ENCODE peak calls at places on chromosomes 6 and 20, in nine cellular contexts. One of them, this sample, is unnamed.

GRCh38 chr20:35192071-35192872 is 20.4 kb downstream of the PROCR start:
- DNase-seq in mammary epithelial cell: peak; percentile 4
- DNase-seq in GM23248: no peak
- DNase-seq in H9: no peak
- DNase-seq in PC-3: peak; percentile 88
- DNase-seq in SK-N-SH: no peak
- DNase-seq in neuronal stem cell: no peak
- DNase-seq in IMR-90: peak; percentile 41
- DNase-seq in colonic mucosa: no peak
- DNase-seq in this sample: no peak

GRCh38 chr20:41798926-41799502 is 180.8 kb upstream of the CHD6 start:
- DNase-seq in SK-N-SH: no peak
- DNase-seq in colonic mucosa: no peak
- DNase-seq in GM23248: no peak
- DNase-seq in mammary epithelial cell: no peak
- DNase-seq in IMR-90: no peak
- DNase-seq in PC-3: no peak
- DNase-seq in neuronal stem cell: no peak
- DNase-seq in H9: peak; percentile 33
- DNase-seq in this sample: no peak

GRCh38 chr6:114997813-114998292 is 655.0 kb upstream of the HS3ST5 start:
- DNase-seq in IMR-90: no peak
- DNase-seq in SK-N-SH: no peak
- DNase-seq in PC-3: peak; percentile 27
- DNase-seq in mammary epithelial cell: peak; percentile 8
- DNase-seq in colonic mucosa: no peak
- DNase-seq in GM23248: no peak
- DNase-seq in H9: no peak
- DNase-seq in neuronal stem cell: no peak
- DNase-seq in this sample: no peak

GRCh38 chr6:29984992-29985391 is 42.7 kb downstream of the HLA-A start:
- DNase-seq in GM23248: no peak
- DNase-seq in SK-N-SH: no peak
- DNase-seq in PC-3: no peak
- DNase-seq in mammary epithelial cell: no peak
- DNase-seq in IMR-90: no peak
- DNase-seq in neuronal stem cell: no peak
- DNase-seq in colonic mucosa: no peak
- DNase-seq in H9: no peak
- DNase-seq in this sample: no peak

GRCh38 chr6:83439201-83439600 is 8.3 kb upstream of the ME1 start:
- DNase-seq in SK-N-SH: no peak
- DNase-seq in IMR-90: no peak
- DNase-seq in PC-3: no peak
- DNase-seq in GM23248: no peak
- DNase-seq in colonic mucosa: no peak
- DNase-seq in mammary epithelial cell: no peak
- DNase-seq in H9: no peak
- DNase-seq in neuronal stem cell: no peak
- DNase-seq in this sample: no peak

GRCh38 chr6:45170309-45170708 is 157.8 kb upstream of the RUNX2 start:
- DNase-seq in PC-3: no peak
- DNase-seq in H9: no peak
- DNase-seq in neuronal stem cell: no peak
- DNase-seq in colonic mucosa: no peak
- DNase-seq in mammary epithelial cell: no peak
- DNase-seq in GM23248: no peak
- DNase-seq in IMR-90: no peak
- DNase-seq in SK-N-SH: no peak
- DNase-seq in this sample: no peak

GRCh38 chr6:14128017-14128416 is 10.4 kb downstream of the CD83 start:
- DNase-seq in neuronal stem cell: no peak
- DNase-seq in mammary epithelial cell: no peak
- DNase-seq in IMR-90: no peak
- DNase-seq in SK-N-SH: no peak
- DNase-seq in colonic mucosa: no peak
- DNase-seq in H9: no peak
- DNase-seq in PC-3: no peak
- DNase-seq in GM23248: no peak
- DNase-seq in this sample: no peak

GRCh38 chr6:152093711-152094110 is 286.2 kb downstream of the ESR1 start:
- DNase-seq in neuronal stem cell: no peak
- DNase-seq in IMR-90: no peak
- DNase-seq in colonic mucosa: no peak
- DNase-seq in GM23248: no peak
- DNase-seq in mammary epithelial cell: no peak
- DNase-seq in SK-N-SH: no peak
- DNase-seq in H9: no peak
- DNase-seq in PC-3: no peak
- DNase-seq in this sample: no peak

GRCh38 chr6:11093065-11093590 is 506 bp upstream of the SMIM13 start:
- DNase-seq in GM23248: peak; percentile 62
- DNase-seq in IMR-90: peak; percentile 41
- DNase-seq in H9: peak; percentile 22
- DNase-seq in PC-3: no peak
- DNase-seq in mammary epithelial cell: no peak
- DNase-seq in SK-N-SH: no peak
- DNase-seq in colonic mucosa: peak; percentile 63
- DNase-seq in neuronal stem cell: no peak
- DNase-seq in this sample: no peak

GRCh38 chr6:67231092-67231491 is 1404.0 kb upstream of the ADGRB3 start:
- DNase-seq in GM23248: no peak
- DNase-seq in mammary epithelial cell: no peak
- DNase-seq in PC-3: no peak
- DNase-seq in neuronal stem cell: no peak
- DNase-seq in colonic mucosa: no peak
- DNase-seq in H9: no peak
- DNase-seq in IMR-90: no peak
- DNase-seq in SK-N-SH: no peak
- DNase-seq in this sample: no peak

GRCh38 chr20:2293971-2294370 is 1.8 kb upstream of the TGM3 start:
- DNase-seq in colonic mucosa: no peak
- DNase-seq in GM23248: no peak
- DNase-seq in neuronal stem cell: no peak
- DNase-seq in IMR-90: no peak
- DNase-seq in SK-N-SH: no peak
- DNase-seq in mammary epithelial cell: no peak
- DNase-seq in PC-3: no peak
- DNase-seq in H9: no peak
- DNase-seq in this sample: no peak

GRCh38 chr6:40391851-40392595 is 195.1 kb downstream of the LRFN2 start:
- DNase-seq in SK-N-SH: no peak
- DNase-seq in H9: no peak
- DNase-seq in PC-3: no peak
- DNase-seq in IMR-90: no peak
- DNase-seq in colonic mucosa: no peak
- DNase-seq in GM23248: no peak
- DNase-seq in neuronal stem cell: no peak
- DNase-seq in mammary epithelial cell: no peak
- DNase-seq in this sample: no peak

GRCh38 chr6:105739764-105740163 is 336.9 kb upstream of the PREP start:
- DNase-seq in PC-3: no peak
- DNase-seq in GM23248: no peak
- DNase-seq in IMR-90: no peak
- DNase-seq in H9: no peak
- DNase-seq in neuronal stem cell: no peak
- DNase-seq in colonic mucosa: no peak
- DNase-seq in SK-N-SH: no peak
- DNase-seq in mammary epithelial cell: no peak
- DNase-seq in this sample: no peak

GRCh38 chr6:12058164-12058926 is 46.2 kb downstream of the HIVEP1 start:
- DNase-seq in colonic mucosa: no peak
- DNase-seq in mammary epithelial cell: no peak
- DNase-seq in SK-N-SH: no peak
- DNase-seq in IMR-90: no peak
- DNase-seq in PC-3: no peak
- DNase-seq in neuronal stem cell: no peak
- DNase-seq in H9: no peak
- DNase-seq in GM23248: no peak
- DNase-seq in this sample: no peak

GRCh38 chr6:12348530-12349511 is 58.7 kb downstream of the EDN1 start:
- DNase-seq in PC-3: peak; percentile 96
- DNase-seq in H9: no peak
- DNase-seq in neuronal stem cell: no peak
- DNase-seq in SK-N-SH: no peak
- DNase-seq in GM23248: peak; percentile 78
- DNase-seq in colonic mucosa: no peak
- DNase-seq in IMR-90: peak; percentile 82
- DNase-seq in mammary epithelial cell: peak; percentile 83
- DNase-seq in this sample: no peak

DNA sequence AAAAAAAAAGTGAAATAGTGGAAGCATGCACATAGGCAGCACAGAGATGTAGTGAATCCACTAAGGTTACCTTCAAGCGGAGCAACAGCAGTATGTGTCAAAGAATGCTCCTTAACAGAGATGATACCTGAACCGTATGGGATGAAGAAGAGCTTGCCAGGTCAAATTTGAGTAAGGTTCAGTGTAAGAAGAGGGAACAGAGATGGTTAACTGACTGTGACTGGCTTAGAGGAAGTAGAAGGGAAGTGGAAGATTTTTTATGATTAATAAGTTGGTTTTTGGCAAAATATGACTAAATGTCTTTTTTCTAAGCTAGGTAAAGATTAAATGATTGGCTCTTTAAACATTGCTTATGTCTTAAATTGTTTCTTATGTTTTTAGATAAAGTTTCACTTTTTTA is 52.6 kb upstream of the C20orf144 start:
- DNase-seq in mammary epithelial cell: no peak
- DNase-seq in H9: no peak
- DNase-seq in PC-3: no peak
- DNase-seq in IMR-90: no peak
- DNase-seq in neuronal stem cell: no peak
- DNase-seq in SK-N-SH: no peak
- DNase-seq in colonic mucosa: no peak
- DNase-seq in GM23248: no peak
- DNase-seq in this sample: no peak
- H3K9ac ChIP-seq in mammary epithelial cell: no peak overlapping the region
- H3K9ac ChIP-seq in H9: no peak overlapping the region
- H3K9ac ChIP-seq in PC-3: no peak overlapping the region
- H3K9ac ChIP-seq in IMR-90: no peak overlapping the region
- H3K9ac ChIP-seq in neuronal stem cell: no peak overlapping the region
- H3K9ac ChIP-seq in SK-N-SH: no peak overlapping the region
- H3K9ac ChIP-seq in colonic mucosa: no peak overlapping the region
- H3K9ac ChIP-seq in GM23248: no peak overlapping the region
- H3K9ac ChIP-seq in this sample: no peak overlapping the region

GRCh38 chr6:153373869-153374268 is 242.8 kb upstream of the RGS17 start:
- DNase-seq in IMR-90: no peak
- DNase-seq in mammary epithelial cell: no peak
- DNase-seq in colonic mucosa: no peak
- DNase-seq in PC-3: no peak
- DNase-seq in SK-N-SH: no peak
- DNase-seq in GM23248: no peak
- DNase-seq in neuronal stem cell: no peak
- DNase-seq in H9: no peak
- DNase-seq in this sample: no peak
- H3K9ac ChIP-seq in IMR-90: no peak overlapping the region
- H3K9ac ChIP-seq in mammary epithelial cell: no peak overlapping the region
- H3K9ac ChIP-seq in colonic mucosa: no peak overlapping the region
- H3K9ac ChIP-seq in PC-3: no peak overlapping the region
- H3K9ac ChIP-seq in SK-N-SH: no peak overlapping the region
- H3K9ac ChIP-seq in GM23248: no peak overlapping the region
- H3K9ac ChIP-seq in neuronal stem cell: no peak overlapping the region
- H3K9ac ChIP-seq in H9: no peak overlapping the region
- H3K9ac ChIP-seq in this sample: no peak overlapping the region

DNA sequence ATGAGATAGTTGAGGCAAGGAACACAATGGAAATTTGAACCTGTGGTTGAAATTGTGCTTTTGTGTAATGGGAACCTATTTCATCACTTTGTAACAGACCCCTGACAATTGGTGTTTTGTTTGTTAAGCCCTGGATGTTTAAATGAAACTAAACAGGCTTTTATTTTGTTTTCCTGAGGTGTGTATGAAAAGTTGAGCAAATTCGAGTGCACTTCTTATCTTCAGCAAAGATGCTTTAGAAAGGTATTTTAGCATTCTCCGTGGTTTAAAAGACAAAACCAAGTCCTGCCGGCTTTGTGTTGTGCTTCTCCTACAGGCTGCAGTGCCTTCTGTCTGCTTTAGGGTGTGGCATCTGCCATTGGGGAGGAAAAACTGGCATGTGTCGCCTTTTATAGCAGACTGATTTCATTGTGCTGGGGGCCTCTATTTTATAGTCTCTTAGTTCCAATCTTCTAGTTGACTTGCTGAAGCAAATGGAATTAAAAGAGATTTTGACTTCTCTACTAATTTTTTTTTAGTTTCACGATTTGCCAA is 2.2 kb upstream of the ARID1B start:
- DNase-seq in neuronal stem cell: no peak
- DNase-seq in GM23248: peak; percentile 60
- DNase-seq in colonic mucosa: peak; percentile 62
- DNase-seq in mammary epithelial cell: no peak
- DNase-seq in IMR-90: no peak
- DNase-seq in SK-N-SH: no peak
- DNase-seq in H9: no peak
- DNase-seq in PC-3: no peak
- DNase-seq in this sample: no peak
- H3K9ac ChIP-seq in neuronal stem cell: no peak overlapping the region
- H3K9ac ChIP-seq in GM23248: peak overlapping the region; percentile 98
- H3K9ac ChIP-seq in colonic mucosa: no peak overlapping the region
- H3K9ac ChIP-seq in mammary epithelial cell: no peak overlapping the region
- H3K9ac ChIP-seq in IMR-90: no peak overlapping the region
- H3K9ac ChIP-seq in SK-N-SH: no peak overlapping the region
- H3K9ac ChIP-seq in H9: no peak overlapping the region
- H3K9ac ChIP-seq in PC-3: no peak overlapping the region
- H3K9ac ChIP-seq in this sample: no peak overlapping the region

DNA sequence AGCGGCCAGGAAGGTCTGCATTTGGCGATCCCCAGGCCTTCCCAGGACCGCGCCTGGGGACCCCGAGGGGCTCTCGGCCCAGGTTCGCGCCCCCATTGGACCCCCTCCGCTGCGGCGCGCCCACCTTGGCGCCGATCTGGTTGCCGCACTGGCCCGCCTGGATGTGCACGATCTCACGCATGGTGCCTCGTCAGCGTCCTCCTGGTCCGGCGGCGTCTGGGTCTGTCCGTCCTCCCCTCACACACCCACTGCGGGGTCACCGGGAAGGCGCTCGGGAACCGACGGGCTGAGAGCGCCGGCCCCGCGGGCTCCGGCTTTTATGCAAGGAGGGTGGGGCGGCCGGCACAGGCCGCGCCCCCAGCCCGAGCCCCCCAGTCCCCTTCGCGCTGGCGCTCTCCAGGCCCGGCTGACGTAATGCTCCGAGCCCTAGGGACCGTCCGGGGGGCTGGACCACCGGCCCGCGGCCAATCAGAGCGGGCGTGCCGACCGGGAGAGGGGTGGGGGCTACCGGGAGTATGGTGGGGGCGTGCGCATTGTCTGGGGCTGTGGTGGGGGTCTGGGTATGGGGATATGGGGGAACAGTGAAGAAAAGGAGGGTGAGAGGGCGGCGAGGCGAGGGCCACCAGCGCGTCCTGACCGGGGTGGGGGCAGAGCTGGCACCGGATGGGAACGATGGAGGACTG is at the start of gene TUBB2B:
- DNase-seq in PC-3: no peak
- DNase-seq in GM23248: peak; percentile 68
- DNase-seq in IMR-90: peak; percentile 37
- DNase-seq in SK-N-SH: peak; percentile 97
- DNase-seq in colonic mucosa: no peak
- DNase-seq in neuronal stem cell: peak; percentile 91
- DNase-seq in mammary epithelial cell: no peak
- DNase-seq in H9: peak; percentile 94
- DNase-seq in this sample: peak; percentile 86
- H3K9ac ChIP-seq in PC-3: no peak within 1 kb of the TSS
- H3K9ac ChIP-seq in GM23248: peak within 1 kb of the TSS; percentile 53
- H3K9ac ChIP-seq in IMR-90: peak within 1 kb of the TSS; percentile 21
- H3K9ac ChIP-seq in SK-N-SH: peak within 1 kb of the TSS; percentile 79
- H3K9ac ChIP-seq in colonic mucosa: no peak within 1 kb of the TSS
- H3K9ac ChIP-seq in neuronal stem cell: peak within 1 kb of the TSS; percentile 99
- H3K9ac ChIP-seq in mammary epithelial cell: no peak within 1 kb of the TSS
- H3K9ac ChIP-seq in H9: peak within 1 kb of the TSS; percentile 88
- H3K9ac ChIP-seq in this sample: no peak within 1 kb of the TSS